ENCODE peak calls at places on chromosomes 7 and 10, in ten cellular contexts. C is uterus, D is prostate gland, R is right lobe of liver, O is IMR-90, V is heart left ventricle, M is testis, F is ovary, B is HCT116, G is gastrocnemius medialis. Y is an unnamed sample.

GRCh38 chr7:149109969-149110368 is 16.2 kb downstream of the ZNF425 start:
- DNase-seq in C (no peak), D (no peak), R (no peak), O (no peak), V (no peak), M (no peak), F (no peak), B (peak; percentile 43), G (no peak), Y (no peak)

GRCh38 chr7:496528-497295 is 22.9 kb downstream of the PDGFA start:
- DNase-seq in C (no peak), D (peak; percentile 83), R (no peak), O (no peak), V (peak; percentile 18), M (no peak), F (no peak), B (no peak), G (no peak), Y (no peak)

GRCh38 chr10:99760321-99760720 is 22.1 kb upstream of the ABCC2 start:
- DNase-seq in C (no peak), D (no peak), R (no peak), O (no peak), V (no peak), M (no peak), F (no peak), B (no peak), G (no peak), Y (no peak)

GRCh38 chr7:50303894-50304157 is 690 bp upstream of the IKZF1 start:
- DNase-seq in C (no peak), D (no peak), R (no peak), O (no peak), V (no peak), M (no peak), F (no peak), B (no peak), G (no peak), Y (peak; percentile 44)

GRCh38 chr7:142796501-142797341 is 26.0 kb downstream of the PRSS2 start:
- DNase-seq in C (no peak), D (no peak), R (no peak), O (no peak), V (no peak), M (no peak), F (peak; percentile 17), B (no peak), G (no peak), Y (peak; percentile 45)

GRCh38 chr7:132291446-132291845 is 284.8 kb downstream of the PLXNA4 start:
- DNase-seq in C (no peak), D (no peak), R (no peak), O (no peak), V (no peak), M (no peak), F (no peak), B (no peak), G (no peak), Y (no peak)

GRCh38 chr10:97101166-97101940 is 84.4 kb downstream of the SLIT1 start:
- DNase-seq in C (no peak), D (no peak), R (no peak), O (no peak), V (no peak), M (no peak), F (no peak), B (no peak), G (no peak), Y (no peak)

GRCh38 chr7:71521506-71521905 is 389.6 kb downstream of the GALNT17 start:
- DNase-seq in C (peak; percentile 22), D (no peak), R (no peak), O (no peak), V (no peak), M (no peak), F (no peak), B (no peak), G (peak; percentile 10), Y (no peak)

GRCh38 chr10:80555415-80555814 is 17.7 kb downstream of the SH2D4B start:
- DNase-seq in C (no peak), D (no peak), R (no peak), O (no peak), V (no peak), M (no peak), F (no peak), B (no peak), G (no peak), Y (no peak)

GRCh38 chr7:64634406-64635062 is 31.4 kb upstream of the ZNF107 start:
- DNase-seq in C (no peak), D (no peak), R (no peak), O (no peak), V (no peak), M (no peak), F (no peak), B (no peak), G (no peak), Y (no peak)
- H3K4me3 ChIP-seq in C (no peak overlapping the region), D (no peak overlapping the region), R (no peak overlapping the region), O (no peak overlapping the region), V (no peak overlapping the region), M (no peak overlapping the region), F (no peak overlapping the region), B (no peak overlapping the region), G (no peak overlapping the region), Y (no peak overlapping the region)

DNA sequence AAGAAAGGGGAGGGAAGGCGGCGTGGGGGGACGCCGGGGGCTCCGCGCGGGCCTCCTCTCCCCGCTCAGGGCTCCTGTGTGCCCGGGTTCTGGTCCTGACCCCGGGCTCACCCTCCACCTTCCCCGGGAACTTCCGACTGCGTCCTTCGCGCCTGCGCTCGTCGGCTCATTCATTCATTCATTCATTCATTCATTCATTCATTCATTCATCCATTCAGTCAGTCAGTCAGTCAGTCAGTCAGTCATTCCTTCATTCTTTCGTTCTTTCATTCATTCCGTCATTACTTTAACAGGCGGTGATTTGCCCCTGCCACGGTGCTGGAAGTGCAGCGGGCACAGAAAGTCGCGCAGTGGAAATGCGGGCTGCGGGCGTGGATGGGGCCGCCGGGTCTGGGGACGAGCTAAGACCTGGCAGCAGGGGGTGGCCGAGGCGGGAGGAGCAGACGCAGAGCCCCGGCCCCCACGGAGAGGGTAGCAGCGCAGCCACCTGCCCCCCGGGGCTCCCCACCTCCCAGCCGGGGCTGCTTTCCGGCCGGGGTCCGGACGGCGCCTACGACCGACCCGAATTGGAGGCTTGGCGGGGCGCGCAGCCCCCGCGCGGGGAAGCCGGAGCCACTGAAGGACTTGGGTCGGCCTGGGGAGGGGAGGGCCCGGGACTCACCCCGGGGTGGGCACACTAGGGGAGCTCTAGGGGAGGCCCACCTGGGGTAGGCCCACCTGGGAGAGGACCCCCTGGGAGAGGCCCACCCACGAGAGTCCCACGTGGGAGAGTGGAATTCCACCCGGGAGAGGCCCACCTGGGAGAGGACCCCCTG is 577 bp upstream of the CFAP46 start:
- DNase-seq in C (no peak), D (no peak), R (no peak), O (no peak), V (no peak), M (no peak), F (no peak), B (no peak), G (no peak), Y (no peak)
- H3K27ac ChIP-seq in C (no peak overlapping the region), D (no peak overlapping the region), R (no peak overlapping the region), O (no peak overlapping the region), V (no peak overlapping the region), M (no peak overlapping the region), F (no peak overlapping the region), B (peak overlapping the region; percentile 22), G (no peak overlapping the region), Y (no peak overlapping the region)

DNA sequence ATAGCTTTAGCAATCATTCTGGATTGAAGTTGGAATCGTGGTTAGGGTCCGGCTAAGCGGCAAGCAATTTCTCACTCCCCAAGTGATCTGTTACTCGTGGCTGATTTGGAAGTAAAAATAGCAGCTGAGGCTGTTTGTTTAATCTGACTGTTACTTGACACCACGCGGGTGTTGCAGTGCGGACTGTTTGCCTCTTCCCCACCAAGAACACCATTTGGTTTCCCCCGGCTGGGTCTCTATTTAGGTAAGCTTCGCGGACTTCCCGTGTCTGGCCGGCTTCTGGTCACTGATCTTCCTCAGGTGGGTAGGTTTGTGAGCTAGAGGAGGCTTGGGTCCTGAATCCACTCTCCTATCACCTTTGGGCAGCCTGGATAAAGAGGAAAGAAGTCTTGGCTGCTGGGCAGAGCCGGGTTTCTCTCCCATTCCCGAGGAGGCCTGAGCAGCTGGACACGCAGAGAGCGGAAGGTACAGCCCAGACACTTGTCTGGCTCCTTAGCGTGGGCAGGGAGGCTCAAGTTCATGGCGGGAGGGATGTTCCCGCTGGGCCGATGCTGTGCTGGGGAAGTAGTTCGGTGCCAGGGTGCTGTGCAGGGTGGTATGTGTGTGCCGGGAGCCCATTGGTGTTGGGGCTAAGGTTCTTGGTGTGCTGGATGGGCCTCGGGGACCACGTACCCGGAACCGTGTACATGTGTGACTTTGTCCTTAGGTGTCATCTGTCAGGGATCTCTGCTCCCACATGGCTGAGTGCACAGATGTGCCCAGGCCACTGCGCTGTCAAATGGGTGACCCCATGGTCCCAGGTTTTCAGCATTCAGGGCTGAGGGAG is at the start of gene C10orf71:
- DNase-seq in C (no peak), D (no peak), R (no peak), O (peak; percentile 4), V (peak; percentile 73), M (no peak), F (no peak), B (no peak), G (peak; percentile 82), Y (no peak)
- TF ChIP-seq POLR2A in C (no peak), D (no peak), R (no peak), O (no peak), V (peak; percentile 41), M (no peak), F (no peak), B (no peak), G (peak; percentile 84), Y (no peak)

GRCh38 chr10:26292058-26292457 is 75.5 kb downstream of the GAD2 start:
- DNase-seq in C (no peak), D (no peak), R (no peak), O (no peak), V (no peak), M (no peak), F (no peak), B (no peak), G (no peak), Y (no peak)

DNA sequence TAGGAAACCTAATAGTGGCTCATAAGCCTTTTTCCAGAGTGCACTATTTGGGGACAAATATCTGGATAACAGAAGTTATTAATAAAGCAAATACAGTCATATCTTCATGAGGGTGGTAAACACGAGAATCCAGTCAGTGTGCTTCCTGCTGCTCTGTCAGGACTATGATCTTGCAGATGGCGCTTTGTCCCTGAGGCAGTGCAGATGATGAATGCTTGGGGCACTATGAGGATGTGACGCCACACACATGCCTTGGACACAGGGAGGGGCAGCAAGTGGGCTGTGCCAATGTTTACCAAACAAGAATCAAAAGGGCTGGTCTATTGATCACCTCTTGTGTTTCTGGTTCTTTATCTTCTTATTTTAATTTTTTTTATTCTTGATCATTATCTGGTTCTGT is 79.8 kb downstream of the GAD2 start:
- DNase-seq in C (no peak), D (no peak), R (no peak), O (no peak), V (no peak), M (no peak), F (no peak), B (no peak), G (no peak), Y (no peak)
- H3K4me3 ChIP-seq in C (no peak overlapping the region), D (no peak overlapping the region), R (no peak overlapping the region), O (no peak overlapping the region), V (no peak overlapping the region), M (no peak overlapping the region), F (no peak overlapping the region), B (no peak overlapping the region), G (no peak overlapping the region), Y (no peak overlapping the region)

GRCh38 chr10:5142199-5142598 is 42.8 kb downstream of the AKR1C8 start:
- DNase-seq in C (no peak), D (no peak), R (no peak), O (no peak), V (no peak), M (no peak), F (no peak), B (no peak), G (no peak), Y (no peak)
- H3K27ac ChIP-seq in C (no peak overlapping the region), D (no peak overlapping the region), R (no peak overlapping the region), O (no peak overlapping the region), V (no peak overlapping the region), M (no peak overlapping the region), F (no peak overlapping the region), B (no peak overlapping the region), G (no peak overlapping the region), Y (no peak overlapping the region)

Y was measured in Peyer's patch.